ENCODE peak calls at places on chromosomes 1 and 21, in four cellular contexts. V is brain microvascular endothelial cell, C is hepatocyte, Z is transverse colon. G is an unnamed sample.

GRCh38 chr21:42079939-42080787 is 9.0 kb downstream of the UMODL1 start:
- DNase-seq in V (peak; percentile 40), C (no peak), Z (no peak), G (no peak)

GRCh38 chr1:98053471-98054366 is 132.9 kb upstream of the DPYD start:
- DNase-seq in V (peak; percentile 54), C (peak; percentile 86), Z (peak; percentile 32), G (peak; percentile 23)

GRCh38 chr1:211920141-211920572 is 89.6 kb upstream of the LPGAT1 start:
- DNase-seq in V (peak; percentile 82), C (no peak), Z (no peak), G (peak; percentile 39)

GRCh38 chr1:225454733-225455132 is 26.9 kb upstream of the LBR start:
- DNase-seq in V (peak; percentile 93), C (peak; percentile 62), Z (peak; percentile 14), G (peak; percentile 52)

GRCh38 chr1:199669916-199670315 is 357.6 kb upstream of the NR5A2 start:
- DNase-seq in V (no peak), C (no peak), Z (no peak), G (no peak)

GRCh38 chr21:36115138-36115710 is 19.7 kb upstream of the CBR3 start:
- DNase-seq in V (no peak), C (no peak), Z (no peak), G (no peak)

GRCh38 chr1:166908942-166909341 is 32.9 kb upstream of the TADA1 start:
- DNase-seq in V (peak; percentile 16), C (no peak), Z (no peak), G (no peak)

GRCh38 chr1:37574834-37575479 is 18.2 kb downstream of the DNALI1 start:
- DNase-seq in V (peak; percentile 38), C (no peak), Z (no peak), G (no peak)

GRCh38 chr1:153534226-153534932 is 1.4 kb downstream of the S100A6 start:
- DNase-seq in V (no peak), C (no peak), Z (no peak), G (no peak)

GRCh38 chr1:107434379-107434728 is 293.5 kb downstream of the NTNG1 start:
- DNase-seq in V (no peak), C (no peak), Z (no peak), G (no peak)

GRCh38 chr1:156241311-156241811 is 623 bp upstream of the BGLAP start:
- DNase-seq in V (peak; percentile 45), C (no peak), Z (no peak), G (no peak)

GRCh38 chr1:28796321-28797213 is 15.4 kb upstream of the OPRD1 start:
- DNase-seq in V (no peak), C (no peak), Z (no peak), G (no peak)
- TF ChIP-seq CTCF in V (no peak), C (no peak), Z (no peak), G (no peak)

GRCh38 chr1:2231667-2232254 is 3.6 kb downstream of the SKI start:
- DNase-seq in V (peak; percentile 85), C (peak; percentile 72), Z (peak; percentile 83), G (peak; percentile 69)
- H3K27ac ChIP-seq in V (peak overlapping the region; percentile 54), C (peak overlapping the region; percentile 87), Z (peak overlapping the region; percentile 85), G (peak overlapping the region; percentile 55)

GRCh38 chr1:109668123-109668800 is 405 bp downstream of the GSTM2 start:
- DNase-seq in V (no peak), C (no peak), Z (no peak), G (peak; percentile 56)
- H3K4me3 ChIP-seq in V (peak overlapping the region; percentile 55), C (peak overlapping the region; percentile 43), Z (peak overlapping the region; percentile 61), G (peak overlapping the region; percentile 51)

DNA sequence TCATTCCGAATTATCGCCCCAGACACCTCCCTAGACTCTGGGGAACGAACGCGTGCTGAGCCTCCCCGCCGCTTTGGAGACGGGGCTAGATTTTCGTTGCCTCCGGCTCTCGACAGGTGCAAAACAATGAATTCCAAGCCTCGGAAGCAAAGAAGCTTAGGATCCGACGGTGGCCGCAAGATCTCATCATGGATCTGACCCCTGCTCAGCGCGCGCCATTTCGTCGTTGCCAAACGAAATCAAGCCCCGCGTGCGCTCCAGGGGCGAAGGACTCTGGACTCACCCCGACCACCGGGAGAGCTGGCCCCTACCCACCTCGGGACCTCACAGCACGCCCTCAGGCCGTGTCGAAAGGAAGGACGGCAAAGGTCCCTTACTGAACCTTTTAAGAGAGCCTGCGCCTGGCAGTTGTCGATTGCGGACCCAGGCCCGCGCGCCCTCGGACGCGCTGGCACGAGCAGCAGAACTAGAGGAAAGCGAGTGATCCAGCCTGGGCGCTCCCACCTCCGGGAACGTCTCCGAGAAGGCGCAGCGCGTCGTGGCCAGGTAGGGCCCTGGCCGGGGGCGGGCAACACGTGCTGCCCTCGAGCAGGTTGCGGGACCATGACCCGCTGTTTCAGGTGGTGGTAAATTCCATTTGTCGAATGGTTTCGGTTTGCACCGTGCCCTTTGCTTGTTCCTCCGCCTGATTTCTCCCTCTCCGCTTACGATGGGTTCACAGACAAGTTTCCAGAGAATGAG is 1.6 kb upstream of the RUNX3 start:
- DNase-seq in V (no peak), C (no peak), Z (no peak), G (no peak)
- TF ChIP-seq CTCF in V (no peak), C (no peak), Z (no peak), G (no peak)

GRCh38 chr1:150257624-150258274 is at the start of gene CA14:
- DNase-seq in V (no peak), C (no peak), Z (no peak), G (no peak)
- H3K27ac ChIP-seq in V (no peak within 1 kb of the TSS), C (peak within 1 kb of the TSS; percentile 85), Z (peak within 1 kb of the TSS; percentile 75), G (no peak within 1 kb of the TSS)

DNA sequence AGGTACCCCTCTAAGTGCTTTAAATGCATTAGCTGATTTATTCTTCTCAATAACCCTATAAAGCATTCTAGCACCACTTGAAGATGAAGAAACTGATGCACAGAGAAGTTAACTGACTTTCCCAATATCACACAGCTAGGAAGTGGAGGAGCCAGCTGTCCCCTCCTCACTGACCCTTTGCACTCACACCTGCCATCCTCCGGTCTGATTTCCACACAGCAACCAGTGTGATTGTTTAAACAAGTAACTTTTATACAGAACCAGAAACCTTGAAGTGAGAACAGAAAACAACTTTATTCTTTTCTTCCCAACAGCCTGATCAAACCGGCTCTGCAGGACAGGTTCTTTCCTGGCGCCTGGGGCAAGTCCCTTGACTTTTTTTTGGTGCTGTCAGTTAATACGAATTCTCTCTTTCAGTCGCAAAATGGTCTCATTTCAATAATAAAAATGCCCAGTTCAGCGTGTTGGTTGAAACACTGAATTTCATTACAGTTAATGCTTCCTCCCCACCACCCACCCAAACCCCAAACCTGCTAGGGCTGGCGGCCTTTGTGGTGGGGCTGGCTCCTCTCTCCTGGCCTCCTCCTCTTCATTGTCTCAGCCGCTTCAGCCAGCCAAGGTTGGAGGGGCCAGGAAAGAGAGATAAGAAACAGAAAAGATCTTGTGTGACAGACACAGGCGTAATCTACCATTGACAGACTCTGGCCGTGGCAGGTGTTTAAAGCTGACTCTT is 26.4 kb upstream of the EEIG2 start:
- DNase-seq in V (no peak), C (no peak), Z (peak; percentile 19), G (peak; percentile 63)
- H3K4me3 ChIP-seq in V (no peak overlapping the region), C (no peak overlapping the region), Z (no peak overlapping the region), G (peak overlapping the region; percentile 17)

GRCh38 chr1:2525896-2526823 is at the start of gene PANK4:
- DNase-seq in V (peak; percentile 89), C (peak; percentile 98), Z (peak; percentile 92), G (peak; percentile 97)

GRCh38 chr1:2526824-2527552 is 592 bp upstream of the PANK4 start:
- DNase-seq in V (no peak), C (peak; percentile 71), Z (peak; percentile 49), G (no peak)

GRCh38 chr1:2527553-2527860 is 1.1 kb upstream of the PANK4 start:
- DNase-seq in V (no peak), C (no peak), Z (no peak), G (no peak)

GRCh38 chr1:2523891-2524609 is 2.3 kb downstream of the PANK4 start:
- DNase-seq in V (no peak), C (no peak), Z (peak; percentile 35), G (no peak)

GRCh38 chr1:2525524-2525895 is 886 bp downstream of the PANK4 start:
- DNase-seq in V (no peak), C (no peak), Z (no peak), G (no peak)
- TF ChIP-seq CTCF in V (no peak), C (no peak), Z (no peak), G (no peak)

GRCh38 chr1:160115545-160116276 is at the start of gene ATP1A2:
- DNase-seq in V (no peak), C (no peak), Z (no peak), G (no peak)
- H3K27ac ChIP-seq in V (no peak within 1 kb of the TSS), C (no peak within 1 kb of the TSS), Z (peak within 1 kb of the TSS; percentile 76), G (no peak within 1 kb of the TSS)

GRCh38 chr1:203671808-203672207 is 45.2 kb downstream of the ATP2B4 start:
- DNase-seq in V (no peak), C (no peak), Z (no peak), G (no peak)
- H3K4me3 ChIP-seq in V (no peak overlapping the region), C (no peak overlapping the region), Z (no peak overlapping the region), G (no peak overlapping the region)